ENCODE peak calls at places on chromosomes 12 and 14, in five cellular contexts. C is IMR-90, A is K562, L is GM12878, Q is HepG2. P is an unnamed sample.

GRCh38 chr14:83419420-83419819 is 1885.8 kb upstream of the SEL1L start:
- DNase-seq in A (no peak), C (no peak), Q (no peak), L (no peak), P (no peak)

GRCh38 chr14:103393687-103394626 is 8.7 kb downstream of the MARK3 start:
- DNase-seq in L (no peak), C (peak; percentile 53), A (peak; percentile 88), Q (no peak), P (peak; percentile 50)

GRCh38 chr12:27523305-27523641 is 733 bp upstream of the PPFIBP1 start:
- DNase-seq in L (no peak), C (no peak), Q (no peak), A (no peak), P (peak; percentile 21)

GRCh38 chr14:50040401-50040775 is 76.0 kb downstream of the VCPKMT start:
- DNase-seq in Q (peak; percentile 39), A (peak; percentile 36), L (no peak), C (peak; percentile 86), P (no peak)

GRCh38 chr14:39303100-39303499 is 69.4 kb downstream of the MIA2 start:
- DNase-seq in Q (no peak), C (no peak), L (no peak), A (no peak), P (no peak)

GRCh38 chr14:33030406-33030805 is 91.7 kb downstream of the NPAS3 start:
- DNase-seq in L (no peak), A (no peak), C (no peak), Q (no peak), P (no peak)

GRCh38 chr14:37142835-37143499 is 29.4 kb downstream of the SLC25A21 start:
- DNase-seq in L (no peak), C (peak; percentile 72), A (no peak), Q (peak; percentile 35), P (no peak)

GRCh38 chr14:39218171-39218769 is 15.4 kb upstream of the MIA2 start:
- DNase-seq in L (no peak), Q (peak; percentile 59), A (peak; percentile 10), C (peak; percentile 14), P (no peak)

GRCh38 chr14:64114166-64114565 is 180.0 kb downstream of the ESR2 start:
- DNase-seq in Q (no peak), A (peak; percentile 5), C (peak; percentile 21), L (no peak), P (no peak)

GRCh38 chr12:25817166-25817565 is 141.3 kb upstream of the RASSF8 start:
- DNase-seq in A (no peak), C (peak; percentile 7), Q (no peak), L (no peak), P (no peak)

GRCh38 chr12:111417290-111417689 is 11.6 kb downstream of the SH2B3 start:
- DNase-seq in L (no peak), Q (no peak), C (no peak), A (no peak), P (no peak)

GRCh38 chr12:111417784-111418593 is 12.3 kb downstream of the SH2B3 start:
- DNase-seq in A (no peak), C (no peak), Q (no peak), L (no peak), P (no peak)

GRCh38 chr12:111419784-111420183 is 14.1 kb downstream of the SH2B3 start:
- DNase-seq in L (no peak), Q (no peak), A (no peak), C (no peak), P (no peak)

GRCh38 chr12:111420494-111420893 is 14.8 kb downstream of the SH2B3 start:
- DNase-seq in C (no peak), A (no peak), L (no peak), Q (no peak), P (no peak)

GRCh38 chr12:111418594-111418880 is 12.8 kb downstream of the SH2B3 start:
- DNase-seq in L (no peak), C (no peak), Q (no peak), A (no peak), P (no peak)
- H4K20me1 ChIP-seq in L (peaks cover 9% of the 10 kb centered on the region), C (peaks cover 38% of the 10 kb centered on the region), Q (peaks cover 14% of the 10 kb centered on the region), A (peaks cover 35% of the 10 kb centered on the region), P (peaks cover 83% of the 10 kb centered on the region)

GRCh38 chr14:100070310-100070709 is 5.1 kb downstream of the EVL start:
- DNase-seq in L (no peak), C (no peak), A (no peak), Q (no peak), P (no peak)

GRCh38 chr14:100067971-100068959 is 3.0 kb downstream of the EVL start:
- DNase-seq in C (peak; percentile 50), Q (no peak), L (peak; percentile 89), A (peak; percentile 91), P (no peak)

GRCh38 chr14:100071545-100071944 is 6.3 kb downstream of the EVL start:
- DNase-seq in Q (no peak), C (no peak), L (no peak), A (no peak), P (no peak)

GRCh38 chr14:100067481-100067880 is 2.3 kb downstream of the EVL start:
- DNase-seq in C (no peak), Q (no peak), L (no peak), A (no peak), P (no peak)

DNA sequence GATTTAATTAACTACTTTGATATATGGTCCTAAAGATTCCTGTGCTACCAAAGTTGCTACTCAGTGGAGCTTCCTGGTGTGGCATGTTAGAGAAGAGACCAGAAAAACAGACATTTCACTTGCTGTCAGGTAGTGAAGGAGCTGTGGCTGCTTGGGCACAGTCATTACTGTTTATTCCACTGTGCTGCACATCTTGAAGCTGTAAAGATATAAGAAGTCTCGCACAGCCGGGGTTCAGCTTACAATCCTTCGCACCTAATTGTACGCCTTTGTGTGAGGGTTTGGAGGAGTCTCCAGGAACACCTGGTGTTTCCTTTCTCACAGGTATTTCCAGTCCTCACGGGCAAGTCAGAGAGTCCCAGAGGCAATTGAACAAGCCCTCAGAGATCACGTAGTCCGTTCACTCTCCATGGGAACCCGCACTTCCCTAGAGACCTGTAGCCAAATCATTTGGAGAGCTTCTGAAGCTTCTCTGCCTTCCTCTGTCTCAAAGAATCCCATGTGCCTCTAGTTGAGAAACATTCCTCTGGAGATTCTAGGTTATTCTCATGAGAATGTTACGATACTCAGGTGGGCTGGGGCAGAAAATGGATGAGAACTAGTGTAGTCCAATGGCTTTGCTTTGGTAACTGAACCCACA is 4.1 kb downstream of the EVL start:
- DNase-seq in L (peak; percentile 80), Q (no peak), C (no peak), A (no peak), P (no peak)
- TF ChIP-seq MXI1 in L (no peak), Q (no peak), C (no peak), A (no peak), P (no peak)

DNA sequence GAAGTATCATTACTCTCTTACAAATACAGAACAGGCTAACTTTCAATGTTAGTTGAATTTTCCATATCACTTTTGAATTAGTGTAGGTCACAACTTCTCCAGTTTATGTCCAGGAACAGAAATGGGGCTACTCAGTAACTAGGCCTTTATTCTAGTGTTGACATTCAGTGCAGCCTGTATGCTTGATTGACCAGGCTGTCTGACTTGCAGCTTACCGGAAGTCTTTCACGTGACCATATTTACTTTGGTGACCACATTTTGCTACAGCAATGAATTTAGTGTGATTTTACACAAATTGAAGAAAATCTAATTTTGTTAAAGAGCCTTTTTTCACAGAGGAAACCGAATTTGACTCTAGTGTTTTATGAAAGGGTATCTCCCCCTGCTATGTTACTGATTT is 12.4 kb downstream of the MTERF2 start:
- DNase-seq in A (peak; percentile 58), Q (peak; percentile 76), C (no peak), L (no peak), P (no peak)
- H4K20me1 ChIP-seq in A (no peaks in the 10 kb centered on the region), Q (peaks cover 6% of the 10 kb centered on the region), C (peaks cover 53% of the 10 kb centered on the region), L (no peaks in the 10 kb centered on the region), P (peaks cover 55% of the 10 kb centered on the region)

DNA sequence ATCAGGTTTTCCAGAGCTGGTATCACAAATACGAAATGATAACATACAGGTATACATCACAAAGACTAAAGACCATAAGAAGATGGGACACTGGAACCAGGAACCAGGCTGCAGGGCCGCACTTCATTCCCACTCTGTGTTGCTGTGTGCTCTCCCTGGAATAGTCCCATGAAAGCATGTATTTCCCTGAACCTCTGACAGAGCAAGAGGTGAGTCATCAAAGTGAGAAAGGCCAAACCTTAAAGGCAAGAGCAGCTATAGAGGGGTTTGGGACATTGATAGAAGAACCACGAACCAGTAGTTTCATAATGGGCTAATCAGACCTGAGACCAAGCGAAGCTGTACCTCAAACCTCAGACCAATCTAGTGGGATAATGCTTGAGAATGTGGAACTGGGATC is 283.0 kb upstream of the PRKD1 start:
- DNase-seq in A (no peak), L (no peak), Q (no peak), C (peak; percentile 62), P (no peak)
- TF ChIP-seq MXI1 in A (no peak), L (no peak), Q (no peak), C (no peak), P (no peak)